ENCODE peak calls at places on chromosomes 1 and 21, in four cellular contexts. Q is A549, K is GM12878, U is HepG2. H is an unnamed sample.

GRCh38 chr1:56584910-56585528 is 5.7 kb upstream of the PLPP3 start:
- DNase-seq in K (no peak), U (peak), Q (peak), H (peak)

GRCh38 chr1:98557808-98558390 is 103.6 kb upstream of the SNX7 start:
- DNase-seq in Q (no peak), K (no peak), U (no peak), H (no peak)

GRCh38 chr1:226688056-226688748 is 50.9 kb downstream of the ITPKB start:
- DNase-seq in K (no peak), Q (no peak), U (no peak), H (no peak)

GRCh38 chr1:179287946-179288345 is 5.7 kb upstream of the SOAT1 start:
- DNase-seq in U (no peak), K (no peak), Q (peak), H (no peak)

GRCh38 chr1:208081972-208082371 is 162.2 kb downstream of the PLXNA2 start:
- DNase-seq in Q (no peak), U (no peak), K (no peak), H (no peak)

GRCh38 chr1:16978589-16979474 is 1.6 kb downstream of the MFAP2 start:
- DNase-seq in U (no peak), K (no peak), Q (no peak), H (peak)

GRCh38 chr1:205370780-205371179 is 14.1 kb upstream of the KLHDC8A start:
- DNase-seq in K (no peak), Q (no peak), U (no peak), H (no peak)

GRCh38 chr21:45304945-45305344 is 17.2 kb upstream of the POFUT2 start:
- DNase-seq in U (no peak), K (no peak), Q (no peak), H (no peak)

GRCh38 chr1:13817906-13818305 is 117.9 kb downstream of the PRDM2 start:
- DNase-seq in Q (no peak), U (no peak), K (no peak), H (no peak)

GRCh38 chr1:60137406-60137805 is 63.8 kb upstream of the C1orf87 start:
- DNase-seq in K (no peak), U (no peak), Q (no peak), H (no peak)

GRCh38 chr1:42206164-42206563 is 41.6 kb upstream of the GUCA2A start:
- DNase-seq in K (no peak), U (no peak), Q (no peak), H (no peak)

GRCh38 chr1:145995964-145996432 is 381 bp downstream of the TXNIP start:
- DNase-seq in Q (no peak), K (no peak), U (no peak), H (no peak)

GRCh38 chr1:185895208-185895900 is 161.2 kb downstream of the HMCN1 start:
- DNase-seq in U (no peak), Q (no peak), K (no peak), H (no peak)

GRCh38 chr1:223091928-223092327 is 51.1 kb downstream of the TLR5 start:
- DNase-seq in K (no peak), U (no peak), Q (no peak), H (no peak)

GRCh38 chr1:166977951-166978350 is 2.6 kb upstream of the ILDR2 start:
- DNase-seq in K (no peak), Q (no peak), U (no peak), H (no peak)

GRCh38 chr1:110756506-110756905 is 81.8 kb upstream of the KCNA3 start:
- DNase-seq in Q (no peak), U (no peak), K (no peak), H (no peak)

GRCh38 chr1:217717959-217718358 is 86.8 kb downstream of the SPATA17 start:
- DNase-seq in Q (peak), U (no peak), K (no peak), H (no peak)

GRCh38 chr1:111571987-111572386 is 47.6 kb upstream of the RAP1A start:
- DNase-seq in K (no peak), Q (no peak), U (no peak), H (no peak)

GRCh38 chr1:208601569-208601968 is 357.4 kb upstream of the PLXNA2 start:
- DNase-seq in K (no peak), Q (no peak), U (no peak), H (no peak)

GRCh38 chr21:34986561-34987533 is 62.3 kb downstream of the RUNX1 start:
- DNase-seq in U (peak), K (peak), Q (no peak), H (no peak)

GRCh38 chr1:182602945-182603645 is 1.1 kb downstream of the RGS16 start:
- DNase-seq in K (no peak), U (no peak), Q (no peak), H (no peak)

GRCh38 chr1:48073773-48074172 is 76.6 kb upstream of the TRABD2B start:
- DNase-seq in Q (no peak), U (no peak), K (no peak), H (no peak)

GRCh38 chr1:33234588-33234990 is 21.7 kb upstream of the ZNF362 start:
- DNase-seq in U (peak), Q (no peak), K (no peak), H (no peak)

GRCh38 chr1:101444381-101444780 is 207.6 kb downstream of the S1PR1 start:
- DNase-seq in K (no peak), Q (no peak), U (no peak), H (no peak)

GRCh38 chr21:25967566-25968438 is 202.8 kb downstream of the APP start:
- DNase-seq in U (no peak), Q (no peak), K (peak), H (no peak)

GRCh38 chr1:203407301-203407700 is 56.4 kb upstream of the FMOD start:
- DNase-seq in Q (no peak), U (no peak), K (no peak), H (no peak)

GRCh38 chr1:186620526-186620925 is 59.7 kb downstream of the PTGS2 start:
- DNase-seq in K (no peak), U (no peak), Q (no peak), H (no peak)

DNA sequence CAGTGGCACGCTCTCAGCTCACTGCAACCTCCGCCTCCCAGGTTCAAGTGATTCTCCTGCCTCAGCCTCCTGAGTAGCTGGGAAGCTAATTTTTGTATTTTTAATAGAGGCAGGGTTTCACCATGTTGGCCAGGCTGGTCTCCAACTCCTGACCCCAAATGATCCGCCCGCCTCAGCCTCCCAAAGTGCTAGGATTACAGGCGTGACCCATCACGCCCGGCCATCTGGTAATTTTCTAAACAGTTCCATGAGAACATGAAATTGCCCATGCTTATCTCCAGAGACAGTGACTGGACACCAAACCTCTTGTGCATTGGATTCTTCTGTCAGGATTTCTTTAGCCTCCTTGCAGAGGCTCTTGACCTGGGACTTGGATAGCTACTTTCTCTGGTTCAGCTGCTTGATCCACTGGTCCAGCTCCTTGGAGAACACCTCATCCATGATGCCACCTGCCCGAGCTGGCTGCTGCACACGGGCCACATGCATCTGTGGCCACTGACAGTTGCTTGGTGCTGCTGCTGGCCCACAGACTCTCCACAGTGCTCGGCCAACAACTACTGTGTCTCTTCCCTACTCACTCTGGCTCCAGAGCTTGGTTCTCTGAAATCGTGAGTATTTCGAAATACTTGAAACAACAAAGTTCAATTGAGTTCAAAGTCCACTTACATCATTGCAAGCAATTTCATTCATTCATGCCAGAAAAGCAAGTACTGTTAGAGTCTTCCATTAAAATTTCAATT is 40.0 kb upstream of the CTPS1 start:
- DNase-seq in Q (peak), U (peak), K (no peak), H (no peak)
- TF ChIP-seq PBX3 in Q (no peak), U (no peak), K (no peak), H (no peak)

DNA sequence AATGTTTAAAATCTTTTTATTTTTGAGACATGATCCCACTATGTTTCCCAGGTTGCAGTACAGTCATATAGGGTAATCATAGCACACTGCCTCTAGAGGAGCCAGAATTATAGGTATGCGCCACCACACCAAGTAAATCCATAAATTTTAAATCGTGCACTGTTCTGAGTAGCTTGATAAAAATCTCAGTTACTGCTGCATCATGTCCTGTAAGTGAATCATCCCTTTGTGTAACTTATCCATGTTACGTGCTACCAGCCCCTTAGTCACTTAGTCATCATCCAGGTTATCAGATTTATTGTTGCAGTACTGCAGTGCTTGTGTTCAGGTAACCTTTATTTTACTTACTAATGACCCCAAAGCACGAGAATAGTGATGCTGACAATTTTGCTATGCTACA is 1770.9 kb downstream of the BRINP3 start:
- DNase-seq in U (peak), Q (peak), K (no peak), H (no peak)
- TF ChIP-seq PBX3 in U (no peak), Q (no peak), K (no peak), H (peak)

DNA sequence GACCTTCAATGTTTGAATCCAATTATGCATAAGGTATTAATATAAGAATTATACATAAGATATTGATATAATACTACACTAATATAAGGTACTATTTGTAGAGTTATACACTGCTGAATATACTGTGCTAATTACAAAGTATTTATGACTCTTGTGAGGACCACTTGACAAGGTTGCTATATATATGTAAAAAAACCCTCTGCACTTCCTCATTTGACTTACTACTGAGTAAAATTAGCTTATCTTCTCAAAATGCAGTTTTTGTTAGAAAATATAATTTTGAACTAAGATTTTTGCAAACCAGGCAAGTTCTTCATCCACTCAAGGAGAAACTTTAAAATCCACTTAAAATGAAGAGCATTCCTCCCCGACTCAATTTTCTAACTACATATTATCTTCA is 8.5 kb downstream of the SIKE1 start:
- DNase-seq in K (no peak), U (no peak), Q (no peak), H (no peak)
- TF ChIP-seq PBX3 in K (no peak), U (no peak), Q (no peak), H (no peak)

GRCh38 chr1:156961709-156962108 is 41.3 kb downstream of the LRRC71 start:
- DNase-seq in Q (peak), K (no peak), U (no peak), H (no peak)
- TF ChIP-seq PBX3 in Q (no peak), K (no peak), U (no peak), H (no peak)

GRCh38 chr1:103145449-103145848 is 37.1 kb upstream of the COL11A1 start:
- DNase-seq in Q (no peak), K (no peak), U (no peak), H (no peak)
- TF ChIP-seq PBX3 in Q (no peak), K (no peak), U (no peak), H (no peak)

GRCh38 chr1:234915923-234916675 is 212.5 kb downstream of the TOMM20 start:
- DNase-seq in Q (no peak), U (no peak), K (no peak), H (no peak)
- TF ChIP-seq PBX3 in Q (no peak), U (no peak), K (no peak), H (no peak)

DNA sequence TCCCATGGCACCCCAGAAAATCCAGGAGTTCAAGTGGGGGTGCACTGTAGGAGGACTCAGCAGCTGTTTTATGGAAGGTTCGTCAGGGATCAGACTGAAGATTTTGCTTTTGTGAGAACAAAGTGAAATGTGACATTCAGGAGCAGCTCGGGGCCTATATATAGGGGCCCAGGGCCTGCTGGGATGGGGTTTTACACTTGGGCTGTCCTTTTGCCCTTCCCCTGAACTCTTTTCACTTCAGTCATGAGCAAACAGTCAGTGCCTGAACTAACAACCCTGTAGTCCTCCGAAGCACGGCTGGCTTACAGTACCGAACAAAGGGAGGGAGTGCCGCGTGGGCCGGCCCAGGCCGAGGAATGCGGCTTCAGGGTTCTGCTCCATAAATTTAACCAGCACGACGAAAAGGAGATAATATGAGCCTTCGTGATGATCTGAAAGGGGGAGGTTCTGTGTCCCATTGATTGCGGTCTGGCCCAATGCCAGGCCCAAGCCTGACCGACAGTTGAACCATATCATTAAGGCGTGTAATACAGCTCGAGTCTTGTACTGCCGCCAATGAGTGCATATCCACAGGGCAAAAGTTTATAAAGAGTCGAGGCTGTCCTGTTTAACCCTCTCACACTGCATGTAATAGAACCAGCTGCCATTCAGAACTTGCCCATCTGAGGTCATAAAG is 139.9 kb downstream of the DHRS3 start:
- DNase-seq in K (no peak), Q (peak), U (peak), H (peak)
- TF ChIP-seq PBX3 in K (no peak), Q (peak), U (no peak), H (peak)

GRCh38 chr21:36783612-36784383 is 84.9 kb downstream of the SIM2 start:
- DNase-seq in U (peak), K (no peak), Q (peak), H (no peak)
- TF ChIP-seq PBX3 in U (no peak), K (peak), Q (no peak), H (no peak)

GRCh38 chr1:180962178-180962577 is 49.5 kb downstream of the KIAA1614 start:
- DNase-seq in Q (no peak), U (no peak), K (no peak), H (no peak)
- TF ChIP-seq PBX3 in Q (no peak), U (no peak), K (no peak), H (no peak)

H was measured in SK-N-SH.